ENCODE peak calls at places on chromosomes 12 and 14, in seven cellular contexts. One of them, this sample, is unnamed.
A peak's percentile ranks its signal among the peaks of the same experiment; 100 is the strongest.

GRCh38 chr14:101721111-101721510 is 40.4 kb upstream of the PPP2R5C start:
- DNase-seq in A549: no peak
- DNase-seq in mucosa of gallbladder: no peak
- DNase-seq in G401: no peak
- DNase-seq in anterior cingulate cortex: no peak
- DNase-seq in C1 segment of cervical spinal cord: no peak
- DNase-seq in T-helper 1 cell: no peak
- DNase-seq in this sample: no peak

GRCh38 chr12:63899396-63899795 is 54.9 kb downstream of the SRGAP1 start:
- DNase-seq in A549: peak; percentile 68
- DNase-seq in mucosa of gallbladder: no peak
- DNase-seq in G401: no peak
- DNase-seq in anterior cingulate cortex: no peak
- DNase-seq in C1 segment of cervical spinal cord: no peak
- DNase-seq in T-helper 1 cell: no peak
- DNase-seq in this sample: no peak

GRCh38 chr14:78153069-78153351 is 17.2 kb upstream of the NRXN3 start:
- DNase-seq in A549: peak; percentile 39
- DNase-seq in mucosa of gallbladder: no peak
- DNase-seq in G401: peak; percentile 7
- DNase-seq in anterior cingulate cortex: no peak
- DNase-seq in C1 segment of cervical spinal cord: no peak
- DNase-seq in T-helper 1 cell: no peak
- DNase-seq in this sample: no peak

GRCh38 chr12:45730842-45731336 is 1.4 kb downstream of the ARID2 start:
- DNase-seq in A549: no peak
- DNase-seq in mucosa of gallbladder: no peak
- DNase-seq in G401: peak; percentile 32
- DNase-seq in anterior cingulate cortex: no peak
- DNase-seq in C1 segment of cervical spinal cord: no peak
- DNase-seq in T-helper 1 cell: peak; percentile 26
- DNase-seq in this sample: peak; percentile 13

GRCh38 chr14:53432378-53432802 is 279.3 kb upstream of the DDHD1 start:
- DNase-seq in A549: peak; percentile 55
- DNase-seq in mucosa of gallbladder: no peak
- DNase-seq in G401: peak; percentile 45
- DNase-seq in anterior cingulate cortex: no peak
- DNase-seq in C1 segment of cervical spinal cord: no peak
- DNase-seq in T-helper 1 cell: no peak
- DNase-seq in this sample: peak; percentile 48

GRCh38 chr14:95510804-95511203 is 5.6 kb downstream of the SYNE3 start:
- DNase-seq in A549: no peak
- DNase-seq in mucosa of gallbladder: no peak
- DNase-seq in G401: no peak
- DNase-seq in anterior cingulate cortex: no peak
- DNase-seq in C1 segment of cervical spinal cord: no peak
- DNase-seq in T-helper 1 cell: no peak
- DNase-seq in this sample: no peak

GRCh38 chr14:89701079-89702043 is 253.2 kb downstream of the EFCAB11 start:
- DNase-seq in A549: peak; percentile 52
- DNase-seq in mucosa of gallbladder: peak; percentile 87
- DNase-seq in G401: peak; percentile 61
- DNase-seq in anterior cingulate cortex: peak; percentile 30
- DNase-seq in C1 segment of cervical spinal cord: peak; percentile 32
- DNase-seq in T-helper 1 cell: peak; percentile 77
- DNase-seq in this sample: peak; percentile 89

GRCh38 chr14:80768646-80769045 is 172.9 kb downstream of the CEP128 start:
- DNase-seq in A549: no peak
- DNase-seq in mucosa of gallbladder: no peak
- DNase-seq in G401: no peak
- DNase-seq in anterior cingulate cortex: no peak
- DNase-seq in C1 segment of cervical spinal cord: no peak
- DNase-seq in T-helper 1 cell: no peak
- DNase-seq in this sample: no peak

GRCh38 chr12:89576572-89577220 is 50.8 kb upstream of the POC1B start:
- DNase-seq in A549: no peak
- DNase-seq in mucosa of gallbladder: no peak
- DNase-seq in G401: no peak
- DNase-seq in anterior cingulate cortex: no peak
- DNase-seq in C1 segment of cervical spinal cord: no peak
- DNase-seq in T-helper 1 cell: no peak
- DNase-seq in this sample: no peak

GRCh38 chr14:100568164-100568997 is 18.8 kb downstream of the BEGAIN start:
- DNase-seq in A549: no peak
- DNase-seq in mucosa of gallbladder: no peak
- DNase-seq in G401: no peak
- DNase-seq in anterior cingulate cortex: no peak
- DNase-seq in C1 segment of cervical spinal cord: no peak
- DNase-seq in T-helper 1 cell: no peak
- DNase-seq in this sample: no peak

GRCh38 chr12:111197545-111197944 is 171.3 kb downstream of the PHETA1 start:
- DNase-seq in A549: no peak
- DNase-seq in mucosa of gallbladder: no peak
- DNase-seq in G401: no peak
- DNase-seq in anterior cingulate cortex: no peak
- DNase-seq in C1 segment of cervical spinal cord: no peak
- DNase-seq in T-helper 1 cell: no peak
- DNase-seq in this sample: no peak

GRCh38 chr14:92880351-92880750 is 42.6 kb upstream of the CHGA start:
- DNase-seq in A549: no peak
- DNase-seq in mucosa of gallbladder: no peak
- DNase-seq in G401: no peak
- DNase-seq in anterior cingulate cortex: no peak
- DNase-seq in C1 segment of cervical spinal cord: no peak
- DNase-seq in T-helper 1 cell: no peak
- DNase-seq in this sample: no peak

GRCh38 chr12:65936529-65936911 is 112.2 kb downstream of the HMGA2 start:
- DNase-seq in A549: no peak
- DNase-seq in mucosa of gallbladder: no peak
- DNase-seq in G401: no peak
- DNase-seq in anterior cingulate cortex: no peak
- DNase-seq in C1 segment of cervical spinal cord: no peak
- DNase-seq in T-helper 1 cell: no peak
- DNase-seq in this sample: no peak

GRCh38 chr12:119229837-119230236 is 51.1 kb downstream of the HSPB8 start:
- DNase-seq in A549: peak; percentile 77
- DNase-seq in mucosa of gallbladder: peak; percentile 20
- DNase-seq in G401: peak; percentile 30
- DNase-seq in anterior cingulate cortex: no peak
- DNase-seq in C1 segment of cervical spinal cord: no peak
- DNase-seq in T-helper 1 cell: no peak
- DNase-seq in this sample: no peak

GRCh38 chr14:22289570-22289969 is 299.5 kb downstream of the DAD1 start:
- DNase-seq in A549: no peak
- DNase-seq in mucosa of gallbladder: no peak
- DNase-seq in G401: no peak
- DNase-seq in anterior cingulate cortex: no peak
- DNase-seq in C1 segment of cervical spinal cord: no peak
- DNase-seq in T-helper 1 cell: no peak
- DNase-seq in this sample: no peak

GRCh38 chr14:37172024-37172869 is at the start of gene SLC25A21:
- DNase-seq in A549: peak; percentile 91
- DNase-seq in mucosa of gallbladder: peak; percentile 62
- DNase-seq in G401: peak; percentile 58
- DNase-seq in anterior cingulate cortex: peak; percentile 75
- DNase-seq in C1 segment of cervical spinal cord: peak; percentile 26
- DNase-seq in T-helper 1 cell: no peak
- DNase-seq in this sample: peak; percentile 84

GRCh38 chr14:105165134-105165704 is 3.4 kb downstream of the JAG2 start:
- DNase-seq in A549: no peak
- DNase-seq in mucosa of gallbladder: no peak
- DNase-seq in G401: no peak
- DNase-seq in anterior cingulate cortex: no peak
- DNase-seq in C1 segment of cervical spinal cord: no peak
- DNase-seq in T-helper 1 cell: no peak
- DNase-seq in this sample: no peak

GRCh38 chr12:42524716-42525115 is 64.8 kb downstream of the PRICKLE1 start:
- DNase-seq in A549: no peak
- DNase-seq in mucosa of gallbladder: no peak
- DNase-seq in G401: no peak
- DNase-seq in anterior cingulate cortex: no peak
- DNase-seq in C1 segment of cervical spinal cord: no peak
- DNase-seq in T-helper 1 cell: no peak
- DNase-seq in this sample: no peak

GRCh38 chr12:121124402-121125109 is 8.1 kb upstream of the P2RX7 start:
- DNase-seq in A549: peak; percentile 95
- DNase-seq in mucosa of gallbladder: peak; percentile 60
- DNase-seq in G401: no peak
- DNase-seq in anterior cingulate cortex: no peak
- DNase-seq in C1 segment of cervical spinal cord: no peak
- DNase-seq in T-helper 1 cell: no peak
- DNase-seq in this sample: no peak

GRCh38 chr12:44875954-44876553 is at the start of gene NELL2:
- DNase-seq in A549: peak; percentile 32
- DNase-seq in mucosa of gallbladder: peak; percentile 36
- DNase-seq in G401: peak; percentile 91
- DNase-seq in anterior cingulate cortex: no peak
- DNase-seq in C1 segment of cervical spinal cord: peak; percentile 25
- DNase-seq in T-helper 1 cell: peak; percentile 57
- DNase-seq in this sample: peak; percentile 62

GRCh38 chr12:60093428-60093827 is 497.6 kb downstream of the SLC16A7 start:
- DNase-seq in A549: no peak
- DNase-seq in mucosa of gallbladder: no peak
- DNase-seq in G401: no peak
- DNase-seq in anterior cingulate cortex: no peak
- DNase-seq in C1 segment of cervical spinal cord: no peak
- DNase-seq in T-helper 1 cell: no peak
- DNase-seq in this sample: no peak

GRCh38 chr14:96762650-96763049 is 34.5 kb upstream of the VRK1 start:
- DNase-seq in A549: peak; percentile 76
- DNase-seq in mucosa of gallbladder: peak; percentile 17
- DNase-seq in G401: peak; percentile 80
- DNase-seq in anterior cingulate cortex: no peak
- DNase-seq in C1 segment of cervical spinal cord: no peak
- DNase-seq in T-helper 1 cell: peak; percentile 8
- DNase-seq in this sample: no peak

GRCh38 chr14:73861060-73861459 is 9.4 kb downstream of the PTGR2 start:
- DNase-seq in A549: no peak
- DNase-seq in mucosa of gallbladder: no peak
- DNase-seq in G401: no peak
- DNase-seq in anterior cingulate cortex: no peak
- DNase-seq in C1 segment of cervical spinal cord: no peak
- DNase-seq in T-helper 1 cell: no peak
- DNase-seq in this sample: no peak

GRCh38 chr12:3333991-3334391 is 157.0 kb upstream of the PRMT8 start:
- DNase-seq in A549: no peak
- DNase-seq in mucosa of gallbladder: no peak
- DNase-seq in G401: no peak
- DNase-seq in anterior cingulate cortex: no peak
- DNase-seq in C1 segment of cervical spinal cord: no peak
- DNase-seq in T-helper 1 cell: no peak
- DNase-seq in this sample: no peak